ENCODE peak calls at places on chromosomes 11 and 22, in five cellular contexts. J, R, Q, H and T are unnamed samples.
A peak's percentile ranks its signal among the peaks of the same experiment; 100 is the strongest.

GRCh38 chr11:19774817-19775600 is 62.4 kb downstream of the NAV2 start:
- DNase-seq in J (no peak), R (no peak), Q (no peak), H (no peak), T (no peak)

GRCh38 chr11:14698771-14699170 is 55.2 kb downstream of the PDE3B start:
- DNase-seq in H (no peak), Q (no peak), J (no peak), R (no peak), T (peak; percentile 3)

GRCh38 chr22:21657361-21658118 is 8.3 kb upstream of the PPIL2 start:
- DNase-seq in Q (peak; percentile 70), J (peak; percentile 52), R (peak; percentile 100), H (peak; percentile 39), T (peak; percentile 86)

GRCh38 chr11:69702239-69702668 is 1.6 kb downstream of the FGF19 start:
- DNase-seq in R (no peak), H (no peak), Q (peak; percentile 69), J (no peak), T (peak; percentile 93)

GRCh38 chr11:45150943-45151342 is 4.5 kb downstream of the PRDM11 start:
- DNase-seq in R (no peak), Q (no peak), H (no peak), J (no peak), T (no peak)

GRCh38 chr22:18103527-18104269 is 6.9 kb upstream of the TUBA8 start:
- DNase-seq in H (peak; percentile 65), J (no peak), Q (no peak), R (no peak), T (no peak)

GRCh38 chr22:39703890-39704658 is 133.5 kb downstream of the CACNA1I start:
- DNase-seq in R (no peak), Q (no peak), H (no peak), J (no peak), T (no peak)

GRCh38 chr22:45783690-45784089 is 112.1 kb downstream of the ATXN10 start:
- DNase-seq in H (no peak), Q (no peak), R (no peak), J (no peak), T (no peak)

GRCh38 chr22:27108425-27109114 is 451.2 kb downstream of the MIAT start:
- DNase-seq in H (no peak), J (peak; percentile 45), Q (no peak), R (no peak), T (no peak)

GRCh38 chr22:19772673-19773469 is 12.3 kb downstream of the TBX1 start:
- DNase-seq in H (peak; percentile 61), Q (no peak), J (no peak), R (peak; percentile 69), T (no peak)

DNA sequence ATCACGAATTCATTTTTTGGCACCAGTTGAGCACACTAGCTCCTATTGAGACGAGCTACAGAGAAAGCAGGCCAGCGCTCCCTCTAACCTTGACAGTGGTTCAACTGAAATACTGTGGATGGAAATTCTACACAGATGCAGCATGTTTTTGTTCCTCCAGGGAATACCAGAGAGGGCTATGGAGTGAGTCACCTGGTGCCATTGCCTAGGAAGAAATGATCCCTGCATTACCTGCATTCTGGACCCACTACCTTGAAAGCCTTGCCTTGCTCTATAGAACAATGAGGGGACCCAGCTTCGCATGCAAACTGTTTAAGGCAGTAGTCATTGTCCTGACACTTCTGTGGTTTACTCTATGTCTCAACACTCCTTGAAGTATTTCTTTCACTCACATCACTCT is 108.1 kb upstream of the ARHGAP42 start:
- DNase-seq in R (no peak), Q (no peak), H (no peak), J (no peak), T (peak; percentile 51)
- TF ChIP-seq JUNB in R (no peak), Q (no peak), H (no peak), J (no peak), T (no peak)

DNA sequence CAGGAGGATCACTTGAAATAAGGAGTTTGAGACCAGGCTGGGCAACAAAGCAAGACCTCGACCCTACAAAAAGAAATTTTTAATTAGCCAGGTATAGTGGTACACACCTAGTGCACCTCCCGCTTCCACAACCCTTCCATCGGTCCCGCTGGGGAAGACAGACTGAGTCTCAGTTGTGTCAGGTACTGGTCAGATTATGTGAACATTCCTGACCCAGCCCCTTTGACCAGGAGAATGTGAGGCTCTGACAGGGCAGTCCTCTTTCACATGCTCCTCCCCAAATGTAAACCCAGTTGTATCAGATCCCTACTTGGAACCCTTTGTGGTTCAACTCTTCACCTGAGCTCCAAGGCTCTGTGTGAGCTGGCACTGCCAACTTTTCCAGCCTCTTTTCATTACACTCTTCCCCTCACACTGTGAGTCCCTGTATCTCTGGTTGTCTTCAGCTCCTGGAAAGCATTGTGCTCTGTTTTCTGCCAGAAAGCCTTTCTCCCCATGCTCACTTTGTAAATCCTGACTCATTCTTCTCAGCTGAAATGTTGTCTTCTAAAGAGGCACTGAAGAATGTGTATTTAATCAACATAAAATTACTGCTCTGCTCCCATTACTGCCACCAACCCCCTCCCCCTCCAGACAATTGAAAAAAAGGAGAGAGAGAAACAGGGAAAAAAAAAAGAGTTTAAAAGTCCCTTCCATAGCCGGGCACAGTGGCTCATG is 2.1 kb upstream of the TTLL12 start:
- DNase-seq in R (no peak), H (no peak), J (no peak), Q (peak; percentile 47), T (no peak)
- TF ChIP-seq JUNB in R (no peak), H (no peak), J (no peak), Q (no peak), T (no peak)

GRCh38 chr11:110486176-110486575 is 56.4 kb downstream of the FDX1 start:
- DNase-seq in H (no peak), R (no peak), J (no peak), Q (no peak), T (no peak)

GRCh38 chr11:110491577-110492352 is 62.0 kb downstream of the FDX1 start:
- DNase-seq in R (no peak), Q (no peak), H (no peak), J (no peak), T (no peak)

GRCh38 chr11:110488446-110488845 is 58.7 kb downstream of the FDX1 start:
- DNase-seq in R (no peak), Q (no peak), J (no peak), H (no peak), T (no peak)

DNA sequence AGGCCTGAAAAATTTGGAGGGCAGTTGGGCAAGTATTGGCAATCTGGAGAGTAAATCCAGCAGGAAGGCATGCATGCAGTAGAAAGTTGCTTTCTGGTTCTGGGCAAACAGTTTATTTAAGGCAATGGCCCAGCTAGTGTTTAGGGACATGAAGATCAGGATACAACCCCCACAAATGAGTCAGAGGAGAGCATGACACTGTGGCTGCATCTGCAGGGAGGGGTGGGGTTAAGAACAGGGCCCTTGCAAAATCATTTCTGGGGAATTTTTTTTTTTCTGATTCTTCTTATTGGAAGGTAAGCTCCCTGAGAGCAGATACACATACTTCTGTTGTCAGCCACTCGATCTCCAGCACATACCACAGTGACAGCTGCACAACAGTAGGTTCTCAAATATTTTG is 61.1 kb downstream of the FDX1 start:
- DNase-seq in Q (no peak), H (no peak), J (no peak), R (peak; percentile 27), T (no peak)
- TF ChIP-seq JUNB in Q (no peak), H (no peak), J (no peak), R (no peak), T (no peak)

GRCh38 chr11:74783241-74783871 is 34.7 kb downstream of the RNF169 start:
- DNase-seq in R (no peak), J (peak; percentile 18), H (peak; percentile 64), Q (no peak), T (no peak)

GRCh38 chr11:74777038-74777437 is 28.4 kb downstream of the RNF169 start:
- DNase-seq in H (no peak), Q (no peak), J (no peak), R (no peak), T (no peak)

GRCh38 chr11:74778581-74778980 is 29.9 kb downstream of the RNF169 start:
- DNase-seq in Q (no peak), J (no peak), R (no peak), H (no peak), T (no peak)

GRCh38 chr11:74777877-74778276 is 29.2 kb downstream of the RNF169 start:
- DNase-seq in R (no peak), Q (no peak), H (no peak), J (no peak), T (no peak)

DNA sequence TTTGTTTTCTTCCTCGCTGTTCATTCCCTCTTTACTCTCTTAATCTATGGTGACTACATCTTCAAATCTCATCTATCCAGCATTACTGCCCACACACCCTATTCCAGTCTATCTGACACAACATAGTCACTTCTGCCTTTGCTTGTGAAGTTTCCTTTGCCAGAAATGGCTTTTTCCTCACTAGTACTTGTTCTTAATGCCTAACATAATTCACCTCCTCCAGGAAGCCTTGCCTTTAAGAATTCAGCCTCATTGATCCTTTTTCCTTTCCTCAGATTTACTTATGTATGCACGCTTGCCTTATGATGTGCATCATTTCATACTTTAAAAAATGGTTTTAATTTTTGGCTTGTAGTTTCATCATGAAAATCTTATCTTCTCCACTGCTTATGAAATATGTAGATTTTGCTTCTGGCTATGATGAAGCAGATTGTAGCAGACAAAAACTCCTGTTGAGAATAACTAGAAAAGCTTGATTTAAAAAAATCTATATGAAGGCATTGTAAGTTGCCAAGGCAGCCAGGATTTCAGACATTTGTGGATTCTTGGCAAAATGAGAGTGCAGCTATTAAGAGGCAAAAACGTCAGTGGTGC is 31.7 kb downstream of the RNF169 start:
- DNase-seq in R (no peak), H (no peak), Q (no peak), J (no peak), T (no peak)
- TF ChIP-seq JUNB in R (no peak), H (no peak), Q (no peak), J (no peak), T (no peak)

DNA sequence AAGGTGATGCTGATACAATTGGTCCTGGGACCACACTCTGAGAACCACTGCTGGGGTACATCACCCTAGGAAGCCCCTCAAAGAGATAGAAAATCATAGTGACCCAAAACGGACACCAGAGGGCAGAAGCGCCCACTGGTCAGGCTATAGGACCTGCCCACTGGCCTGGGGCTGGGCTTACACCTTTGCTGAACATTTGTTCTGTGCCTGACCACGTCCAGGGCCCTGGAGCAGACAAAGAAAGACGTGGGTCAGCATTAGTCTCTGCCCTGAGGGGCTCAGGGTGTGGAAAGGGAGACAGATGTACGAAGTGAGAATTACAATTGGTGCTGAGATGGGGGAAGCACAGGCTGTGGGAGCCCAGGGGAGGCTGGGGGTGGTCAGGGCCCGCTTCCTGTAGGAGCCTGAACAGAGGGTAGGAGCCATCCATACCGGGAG is 14.4 kb upstream of the SERPINH1 start:
- DNase-seq in H (no peak), J (peak; percentile 53), Q (peak; percentile 64), R (peak; percentile 91), T (peak; percentile 89)
- TF ChIP-seq JUNB in H (no peak), J (no peak), Q (no peak), R (no peak), T (no peak)

DNA sequence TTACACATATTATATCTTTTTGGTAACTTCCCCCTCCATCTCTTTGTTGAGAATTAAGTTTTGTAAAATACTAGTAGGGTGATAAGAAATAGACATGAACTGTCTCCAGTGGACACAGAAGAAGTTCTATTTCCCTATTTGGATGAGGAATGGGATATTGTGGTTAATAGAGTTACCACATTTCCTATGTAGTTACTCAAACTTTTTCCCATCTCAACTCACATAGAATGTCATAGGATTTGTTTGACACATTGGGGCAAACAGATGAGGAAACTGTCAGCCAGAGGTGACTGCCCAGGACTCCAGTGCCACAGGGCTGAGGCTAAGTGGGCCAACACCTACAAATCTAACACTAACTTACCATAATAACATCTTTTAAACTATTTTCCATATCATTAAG is 58.3 kb downstream of the CCDC83 start:
- DNase-seq in H (no peak), R (no peak), Q (no peak), J (no peak), T (no peak)
- TF ChIP-seq JUNB in H (no peak), R (no peak), Q (no peak), J (no peak), T (no peak)